ENCODE peak calls at places on chromosome 20, in nine cellular contexts. One of them, this sample, is unnamed.

GRCh38 chr20:50772418-50773185 is 22.3 kb upstream of the BCAS4 start:
- DNase-seq in small intestine: no peak
- DNase-seq in astrocyte of the hippocampus: no peak
- DNase-seq in GM23338: no peak
- DNase-seq in HTR-8/SVneo: no peak
- DNase-seq in fibroblast of the conjunctiva: no peak
- DNase-seq in cardiac fibroblast: no peak
- DNase-seq in T follicular helper cell: no peak
- DNase-seq in OCI-LY7: no peak
- DNase-seq in this sample: no peak

GRCh38 chr20:35947489-35947888 is 6.8 kb downstream of the SCAND1 start:
- DNase-seq in T follicular helper cell: no peak
- DNase-seq in GM23338: peak
- DNase-seq in small intestine: peak
- DNase-seq in cardiac fibroblast: peak
- DNase-seq in OCI-LY7: peak
- DNase-seq in HTR-8/SVneo: peak
- DNase-seq in fibroblast of the conjunctiva: no peak
- DNase-seq in astrocyte of the hippocampus: peak
- DNase-seq in this sample: peak

GRCh38 chr20:46749164-46749563 is 39.7 kb downstream of the SLC2A10 start:
- DNase-seq in cardiac fibroblast: no peak
- DNase-seq in GM23338: no peak
- DNase-seq in astrocyte of the hippocampus: no peak
- DNase-seq in HTR-8/SVneo: no peak
- DNase-seq in T follicular helper cell: no peak
- DNase-seq in OCI-LY7: no peak
- DNase-seq in small intestine: no peak
- DNase-seq in fibroblast of the conjunctiva: no peak
- DNase-seq in this sample: no peak

GRCh38 chr20:49325981-49326380 is 48.1 kb upstream of the ZNFX1 start:
- DNase-seq in fibroblast of the conjunctiva: no peak
- DNase-seq in small intestine: no peak
- DNase-seq in T follicular helper cell: no peak
- DNase-seq in astrocyte of the hippocampus: peak
- DNase-seq in cardiac fibroblast: peak
- DNase-seq in HTR-8/SVneo: no peak
- DNase-seq in GM23338: no peak
- DNase-seq in OCI-LY7: no peak
- DNase-seq in this sample: no peak

GRCh38 chr20:40956503-40956902 is 72.1 kb upstream of the TOP1 start:
- DNase-seq in HTR-8/SVneo: no peak
- DNase-seq in fibroblast of the conjunctiva: no peak
- DNase-seq in cardiac fibroblast: no peak
- DNase-seq in GM23338: no peak
- DNase-seq in T follicular helper cell: no peak
- DNase-seq in OCI-LY7: peak
- DNase-seq in astrocyte of the hippocampus: no peak
- DNase-seq in small intestine: no peak
- DNase-seq in this sample: no peak

GRCh38 chr20:46651091-46651962 is at the start of gene SLC13A3:
- DNase-seq in astrocyte of the hippocampus: peak
- DNase-seq in cardiac fibroblast: no peak
- DNase-seq in fibroblast of the conjunctiva: no peak
- DNase-seq in small intestine: no peak
- DNase-seq in GM23338: peak
- DNase-seq in OCI-LY7: no peak
- DNase-seq in T follicular helper cell: no peak
- DNase-seq in HTR-8/SVneo: no peak
- DNase-seq in this sample: no peak

GRCh38 chr20:34040300-34041015 is 46.7 kb downstream of the RALY start:
- DNase-seq in astrocyte of the hippocampus: no peak
- DNase-seq in OCI-LY7: no peak
- DNase-seq in HTR-8/SVneo: no peak
- DNase-seq in cardiac fibroblast: no peak
- DNase-seq in T follicular helper cell: no peak
- DNase-seq in small intestine: peak
- DNase-seq in GM23338: no peak
- DNase-seq in fibroblast of the conjunctiva: no peak
- DNase-seq in this sample: no peak

GRCh38 chr20:17372831-17373440 is 146.1 kb downstream of the PCSK2 start:
- DNase-seq in fibroblast of the conjunctiva: no peak
- DNase-seq in cardiac fibroblast: no peak
- DNase-seq in HTR-8/SVneo: no peak
- DNase-seq in small intestine: no peak
- DNase-seq in GM23338: no peak
- DNase-seq in T follicular helper cell: no peak
- DNase-seq in astrocyte of the hippocampus: no peak
- DNase-seq in OCI-LY7: no peak
- DNase-seq in this sample: no peak

GRCh38 chr20:50855498-50856474 is 60.9 kb downstream of the BCAS4 start:
- DNase-seq in fibroblast of the conjunctiva: no peak
- DNase-seq in T follicular helper cell: no peak
- DNase-seq in astrocyte of the hippocampus: peak
- DNase-seq in HTR-8/SVneo: no peak
- DNase-seq in cardiac fibroblast: no peak
- DNase-seq in OCI-LY7: no peak
- DNase-seq in small intestine: peak
- DNase-seq in GM23338: peak
- DNase-seq in this sample: no peak

GRCh38 chr20:25129908-25130307 is 48.0 kb upstream of the VSX1 start:
- DNase-seq in HTR-8/SVneo: no peak
- DNase-seq in cardiac fibroblast: no peak
- DNase-seq in OCI-LY7: no peak
- DNase-seq in small intestine: no peak
- DNase-seq in astrocyte of the hippocampus: no peak
- DNase-seq in GM23338: peak
- DNase-seq in T follicular helper cell: no peak
- DNase-seq in fibroblast of the conjunctiva: no peak
- DNase-seq in this sample: no peak